ENCODE peak calls at places on chromosome 13, in eight cellular contexts. A is AG04450; C is Daoy; Q is Peyer's patch; W is GM20000; R is endothelial cell; V is AML-193; F is activated T-helper 1 cell treated with anti-CD3 and anti-CD28 coated beads, Interleukin-12 subunit alpha, Interleukin-12 subunit beta, Interleukin-2, Interleukin-4 antibody, amounts not matched to agents 30 ng/mL and 10 ng/mL and 1 ng/mL, durations not matched to agents 14 hours and 24 hours and 36 hours. P is an unnamed sample.

GRCh38 chr13:80923907-80924306 is 583.0 kb upstream of the SPRY2 start:
- DNase-seq in A (no peak), C (no peak), Q (no peak), W (no peak), R (no peak), V (no peak), F (no peak), P (peak; percentile 17)

GRCh38 chr13:39734952-39735351 is 79.5 kb downstream of the COG6 start:
- DNase-seq in A (no peak), C (no peak), Q (no peak), W (no peak), R (no peak), V (no peak), F (no peak), P (no peak)

GRCh38 chr13:101757446-101758039 is 305.1 kb downstream of the ITGBL1 start:
- DNase-seq in A (no peak), C (peak; percentile 10), Q (no peak), W (peak; percentile 22), R (no peak), V (peak; percentile 73), F (no peak), P (peak; percentile 54)

GRCh38 chr13:71606818-71607217 is 260.2 kb downstream of the DACH1 start:
- DNase-seq in A (no peak), C (no peak), Q (no peak), W (no peak), R (no peak), V (no peak), F (no peak), P (no peak)

GRCh38 chr13:45278096-45278645 is 62.8 kb downstream of the TPT1 start:
- DNase-seq in A (no peak), C (no peak), Q (no peak), W (no peak), R (no peak), V (no peak), F (no peak), P (no peak)

GRCh38 chr13:97359181-97360057 is 74.5 kb upstream of the RAP2A start:
- DNase-seq in A (peak; percentile 87), C (peak; percentile 45), Q (no peak), W (peak; percentile 55), R (peak; percentile 60), V (peak; percentile 37), F (peak; percentile 11), P (peak; percentile 85)

GRCh38 chr13:98586400-98587144 is 9.7 kb upstream of the STK24 start:
- DNase-seq in A (no peak), C (no peak), Q (no peak), W (no peak), R (no peak), V (no peak), F (no peak), P (no peak)

GRCh38 chr13:33917135-33917534 is 99.2 kb downstream of the RFC3 start:
- DNase-seq in A (no peak), C (no peak), Q (no peak), W (no peak), R (no peak), V (no peak), F (no peak), P (no peak)

P was measured in mesendoderm.